ENCODE peak calls at places on chromosomes 16 and 17, in five cellular contexts. I is glutamatergic neuron, D is GM12865, B is H9, A is HFF-Myc. W is an unnamed sample.

GRCh38 chr17:50173335-50173941 is 7.6 kb downstream of the SGCA start:
- DNase-seq in I (no peak), D (no peak), B (peak; percentile 73), A (peak; percentile 73), W (no peak)

GRCh38 chr16:51763072-51763658 is 612.1 kb upstream of the SALL1 start:
- DNase-seq in I (peak; percentile 59), D (no peak), B (peak; percentile 60), A (no peak), W (no peak)

GRCh38 chr16:84907575-84907974 is 87.8 kb downstream of the CRISPLD2 start:
- DNase-seq in I (no peak), D (no peak), B (no peak), A (no peak), W (no peak)

GRCh38 chr17:74192950-74193781 is 10.3 kb upstream of the RPL38 start:
- DNase-seq in I (peak; percentile 64), D (no peak), B (no peak), A (no peak), W (no peak)

GRCh38 chr17:80246266-80246681 is 14.4 kb upstream of the RNF213 start:
- DNase-seq in I (no peak), D (no peak), B (no peak), A (no peak), W (no peak)

GRCh38 chr17:6437466-6437865 is 2.5 kb upstream of the AIPL1 start:
- DNase-seq in I (no peak), D (no peak), B (peak; percentile 82), A (no peak), W (no peak)

GRCh38 chr17:36482611-36483504 is 3.6 kb upstream of the ZNHIT3 start:
- DNase-seq in I (peak; percentile 94), D (peak; percentile 83), B (peak; percentile 96), A (peak; percentile 48), W (peak; percentile 87)

GRCh38 chr16:84618428-84619102 is 687 bp upstream of the COTL1 start:
- DNase-seq in I (peak; percentile 53), D (no peak), B (peak; percentile 92), A (peak; percentile 78), W (no peak)

GRCh38 chr17:42548070-42548837 is 4.5 kb upstream of the HSD17B1 start:
- DNase-seq in I (peak; percentile 83), D (peak; percentile 89), B (peak; percentile 97), A (no peak), W (peak; percentile 91)

GRCh38 chr16:69839798-69840409 is 77.8 kb downstream of the WWP2 start:
- DNase-seq in I (no peak), D (no peak), B (no peak), A (no peak), W (no peak)

GRCh38 chr17:77428901-77429734 is 288.3 kb downstream of the SEC14L1 start:
- DNase-seq in I (no peak), D (no peak), B (no peak), A (no peak), W (no peak)

GRCh38 chr17:7261377-7262191 is 694 bp downstream of the CLDN7 start:
- DNase-seq in I (no peak), D (peak; percentile 29), B (no peak), A (no peak), W (peak; percentile 45)

GRCh38 chr17:79355186-79355585 is 255.7 kb downstream of the RBFOX3 start:
- DNase-seq in I (no peak), D (no peak), B (no peak), A (no peak), W (no peak)

GRCh38 chr17:10790491-10791401 is 13.2 kb downstream of the TMEM238L start:
- DNase-seq in I (no peak), D (peak; percentile 8), B (no peak), A (no peak), W (no peak)

GRCh38 chr17:43011728-43012472 is 5.3 kb downstream of the IFI35 start:
- DNase-seq in I (no peak), D (no peak), B (no peak), A (no peak), W (no peak)

GRCh38 chr17:29157310-29157709 is 22.9 kb downstream of the MYO18A start:
- DNase-seq in I (no peak), D (no peak), B (no peak), A (no peak), W (no peak)

GRCh38 chr16:88566158-88566557 is 4.0 kb upstream of the ZC3H18 start:
- DNase-seq in I (no peak), D (no peak), B (no peak), A (peak; percentile 31), W (peak; percentile 92)

GRCh38 chr16:55203570-55203969 is 120.4 kb upstream of the IRX6 start:
- DNase-seq in I (no peak), D (no peak), B (no peak), A (no peak), W (no peak)

GRCh38 chr17:82272495-82273326 is 789 bp downstream of the CSNK1D start:
- DNase-seq in I (peak; percentile 77), D (peak; percentile 43), B (peak; percentile 60), A (no peak), W (peak; percentile 58)

GRCh38 chr17:27091043-27091497 is 202.8 kb upstream of the WSB1 start:
- DNase-seq in I (no peak), D (no peak), B (no peak), A (no peak), W (no peak)

GRCh38 chr16:1523581-1524245 is 9.8 kb upstream of the TMEM204 start:
- DNase-seq in I (no peak), D (no peak), B (no peak), A (no peak), W (no peak)
- TF ChIP-seq CTCF in I (no peak), D (no peak), B (no peak), A (no peak), W (no peak)

GRCh38 chr16:57883953-57884654 is 81.8 kb upstream of the KIFC3 start:
- DNase-seq in I (no peak), D (no peak), B (peak; percentile 64), A (no peak), W (no peak)

GRCh38 chr16:57884655-57885133 is 82.4 kb upstream of the KIFC3 start:
- DNase-seq in I (peak; percentile 38), D (no peak), B (peak; percentile 47), A (no peak), W (no peak)

GRCh38 chr16:57888128-57888527 is 82.8 kb downstream of the CNGB1 start:
- DNase-seq in I (no peak), D (no peak), B (no peak), A (no peak), W (no peak)

GRCh38 chr16:57887711-57888110 is 83.2 kb downstream of the CNGB1 start:
- DNase-seq in I (no peak), D (no peak), B (no peak), A (no peak), W (no peak)

GRCh38 chr16:57886427-57886826 is 84.1 kb upstream of the KIFC3 start:
- DNase-seq in I (no peak), D (no peak), B (no peak), A (no peak), W (no peak)
- TF ChIP-seq CTCF in I (no peak), D (no peak), B (no peak), A (no peak), W (no peak)

GRCh38 chr16:35342012-35342411 is 1882.6 kb downstream of the TP53TG3F start:
- DNase-seq in I (no peak), D (no peak), B (no peak), A (no peak), W (no peak)
- TF ChIP-seq CTCF in I (no peak), D (no peak), B (no peak), A (no peak), W (no peak)

GRCh38 chr17:2067048-2067452 is 12.1 kb downstream of the HIC1 start:
- DNase-seq in I (no peak), D (no peak), B (no peak), A (no peak), W (no peak)

GRCh38 chr17:2063306-2064146 is 8.6 kb downstream of the HIC1 start:
- DNase-seq in I (no peak), D (no peak), B (no peak), A (no peak), W (peak; percentile 56)

GRCh38 chr17:2064511-2064910 is 9.6 kb downstream of the HIC1 start:
- DNase-seq in I (no peak), D (no peak), B (no peak), A (no peak), W (no peak)

GRCh38 chr17:2064147-2064489 is 9.2 kb downstream of the HIC1 start:
- DNase-seq in I (no peak), D (no peak), B (no peak), A (no peak), W (no peak)

DNA sequence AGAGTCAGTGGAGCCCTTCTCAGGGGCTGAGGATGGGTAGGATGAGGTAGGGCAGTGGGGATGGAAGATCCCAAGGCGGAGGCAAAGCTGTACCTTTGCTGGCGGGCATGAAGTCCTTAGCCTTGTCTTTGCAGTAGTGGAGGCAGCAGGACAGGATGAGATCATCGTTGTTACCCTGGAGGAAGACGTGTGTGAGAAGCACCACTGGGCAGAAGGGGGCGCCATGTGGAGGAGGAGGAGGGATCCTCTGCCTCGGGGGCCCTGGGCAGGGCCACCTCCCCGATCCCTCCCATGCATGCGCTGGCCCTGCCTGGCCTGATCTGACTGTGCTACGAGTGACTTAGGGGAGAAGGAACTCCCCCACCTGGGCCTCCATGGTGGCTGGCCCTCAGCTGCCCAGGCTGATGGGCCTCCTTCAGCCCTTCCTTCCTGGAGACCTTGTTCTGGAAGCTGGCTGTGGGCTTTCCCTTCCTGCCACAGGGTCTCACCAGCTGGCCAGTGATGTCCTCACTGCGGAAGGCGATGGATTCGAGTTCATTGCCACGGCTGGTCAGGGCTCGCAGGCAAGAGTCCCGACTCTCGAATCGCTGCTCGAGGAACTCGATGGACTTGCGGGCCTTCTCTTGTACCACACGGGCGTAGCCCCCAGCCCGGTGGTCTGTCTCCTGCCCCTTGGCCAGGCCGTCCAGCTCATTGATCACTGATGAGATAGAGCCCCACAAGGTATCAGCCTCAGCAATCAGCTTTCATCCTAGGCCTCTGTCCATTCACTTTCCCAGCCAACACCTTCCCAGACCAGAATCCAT is 10.3 kb downstream of the HIC1 start:
- DNase-seq in I (no peak), D (peak; percentile 81), B (peak; percentile 94), A (no peak), W (peak; percentile 89)
- TF ChIP-seq CTCF in I (no peak), D (peak; percentile 64), B (peak; percentile 82), A (peak; percentile 53), W (peak; percentile 71)

W was measured in activated CD8-positive, alpha-beta T cell treated with anti-CD3 and anti-CD28 coated beads for 36 hours.